ENCODE peak calls at places on chromosomes 6 and 20, in four cellular contexts. B is esophagus squamous epithelium, V is activated B cell treated with CpG ODN at 0.5 μM for 24 hours, Y is body of pancreas. Q is an unnamed sample.

GRCh38 chr6:13397359-13398080 is 69.2 kb upstream of the TBC1D7 start:
- DNase-seq in B (no peak), V (peak), Y (no peak), Q (no peak)

GRCh38 chr6:75563032-75563431 is 38.6 kb upstream of the SENP6 start:
- DNase-seq in B (no peak), V (no peak), Y (no peak), Q (no peak)

GRCh38 chr20:35181731-35182130 is 9.9 kb downstream of the PROCR start:
- DNase-seq in B (no peak), V (no peak), Y (no peak), Q (no peak)

GRCh38 chr6:126513198-126513597 is 173.3 kb downstream of the CENPW start:
- DNase-seq in B (no peak), V (no peak), Y (no peak), Q (no peak)

GRCh38 chr6:32622545-32623401 is 14.4 kb upstream of the HLA-DQA1 start:
- DNase-seq in B (no peak), V (peak), Y (no peak), Q (no peak)

GRCh38 chr20:1526896-1527295 is 30.6 kb downstream of the SIRPD start:
- DNase-seq in B (no peak), V (no peak), Y (no peak), Q (no peak)

GRCh38 chr6:167015302-167015701 is 16.1 kb downstream of the CEP43 start:
- DNase-seq in B (no peak), V (no peak), Y (no peak), Q (no peak)

GRCh38 chr6:132052096-132052495 is 100.9 kb upstream of the CCN2 start:
- DNase-seq in B (no peak), V (no peak), Y (no peak), Q (no peak)

GRCh38 chr20:25532015-25532751 is 53.1 kb downstream of the NINL start:
- DNase-seq in B (no peak), V (no peak), Y (no peak), Q (no peak)

GRCh38 chr6:10451828-10452509 is 37.1 kb upstream of the TFAP2A start:
- DNase-seq in B (no peak), V (no peak), Y (no peak), Q (no peak)

GRCh38 chr6:137246801-137247202 is 27.6 kb upstream of the IFNGR1 start:
- DNase-seq in B (no peak), V (no peak), Y (no peak), Q (no peak)

GRCh38 chr6:53244958-53245357 is 96.3 kb upstream of the GCM1 start:
- DNase-seq in B (no peak), V (peak), Y (no peak), Q (no peak)

GRCh38 chr6:37535701-37536461 is 36.2 kb upstream of the CCDC167 start:
- DNase-seq in B (no peak), V (peak), Y (no peak), Q (no peak)

GRCh38 chr20:60113024-60113724 is 155.0 kb downstream of the CDH26 start:
- DNase-seq in B (no peak), V (no peak), Y (no peak), Q (no peak)

GRCh38 chr6:112337209-112337638 is 9.9 kb upstream of the RFPL4B start:
- DNase-seq in B (no peak), V (no peak), Y (peak), Q (no peak)

GRCh38 chr6:39791311-39791710 is 865 bp upstream of the DAAM2 start:
- DNase-seq in B (no peak), V (no peak), Y (no peak), Q (no peak)

GRCh38 chr6:6736753-6737654 is 148.5 kb downstream of the LY86 start:
- DNase-seq in B (no peak), V (no peak), Y (no peak), Q (no peak)

GRCh38 chr20:62029296-62029695 is 36.4 kb downstream of the TAF4 start:
- DNase-seq in B (no peak), V (no peak), Y (no peak), Q (no peak)

GRCh38 chr6:170438402-170438753 is 114.7 kb downstream of the PSMB1 start:
- DNase-seq in B (no peak), V (no peak), Y (peak), Q (peak)

GRCh38 chr6:16635810-16636602 is 125.3 kb downstream of the ATXN1 start:
- DNase-seq in B (no peak), V (no peak), Y (no peak), Q (no peak)

GRCh38 chr6:10099086-10099499 is 315.8 kb downstream of the TFAP2A start:
- DNase-seq in B (no peak), V (no peak), Y (peak), Q (no peak)

GRCh38 chr6:85594197-85594930 is 706 bp upstream of the SNX14 start:
- DNase-seq in B (no peak), V (no peak), Y (no peak), Q (no peak)

GRCh38 chr20:13649548-13649947 is 10.8 kb upstream of the TASP1 start:
- DNase-seq in B (no peak), V (no peak), Y (no peak), Q (no peak)

GRCh38 chr6:43517503-43518357 is 841 bp downstream of the POLR1C start:
- DNase-seq in B (no peak), V (no peak), Y (no peak), Q (no peak)

GRCh38 chr6:75747371-75747984 is 1.6 kb upstream of the MYO6 start:
- DNase-seq in B (no peak), V (no peak), Y (no peak), Q (no peak)

GRCh38 chr6:17431581-17431980 is 38.2 kb downstream of the CAP2 start:
- DNase-seq in B (no peak), V (no peak), Y (no peak), Q (no peak)

GRCh38 chr6:41578714-41579610 is 32.8 kb downstream of the FOXP4 start:
- DNase-seq in B (no peak), V (no peak), Y (no peak), Q (no peak)

GRCh38 chr20:1415667-1416468 is 23.0 kb upstream of the FKBP1A start:
- DNase-seq in B (no peak), V (no peak), Y (no peak), Q (no peak)

GRCh38 chr6:136011475-136011874 is 160.0 kb downstream of the PDE7B start:
- DNase-seq in B (no peak), V (no peak), Y (no peak), Q (no peak)

GRCh38 chr20:50189681-50190250 is 864 bp upstream of the CEBPB start:
- DNase-seq in B (no peak), V (no peak), Y (peak), Q (no peak)

GRCh38 chr20:47042464-47042863 is 147.8 kb downstream of the EYA2 start:
- DNase-seq in B (no peak), V (no peak), Y (no peak), Q (no peak)

GRCh38 chr20:21511485-21511849 is 2.4 kb downstream of the NKX2-2 start:
- DNase-seq in B (no peak), V (no peak), Y (no peak), Q (no peak)

GRCh38 chr20:16064991-16065707 is 508.1 kb downstream of the KIF16B start:
- DNase-seq in B (no peak), V (no peak), Y (no peak), Q (no peak)

GRCh38 chr20:49990310-49990720 is 7.5 kb downstream of the SNAI1 start:
- DNase-seq in B (no peak), V (no peak), Y (no peak), Q (no peak)

GRCh38 chr6:169253745-169254238 is at the start of gene THBS2:
- DNase-seq in B (no peak), V (no peak), Y (no peak), Q (no peak)

GRCh38 chr20:17612287-17612974 is 42.6 kb downstream of the DSTN start:
- DNase-seq in B (no peak), V (no peak), Y (peak), Q (no peak)

GRCh38 chr6:31574106-31575061 is 981 bp upstream of the TNF start:
- DNase-seq in B (no peak), V (no peak), Y (no peak), Q (no peak)
- TF ChIP-seq CTCF in B (no peak), V (no peak), Y (no peak), Q (no peak)

GRCh38 chr20:29409833-29410804 is 1847.3 kb upstream of the DEFB115 start:
- DNase-seq in B (no peak), V (no peak), Y (no peak), Q (no peak)

GRCh38 chr20:29408034-29408695 is 1849.3 kb upstream of the DEFB115 start:
- DNase-seq in B (no peak), V (no peak), Y (no peak), Q (no peak)

GRCh38 chr20:29410805-29411457 is 1846.5 kb upstream of the DEFB115 start:
- DNase-seq in B (no peak), V (no peak), Y (no peak), Q (no peak)
- TF ChIP-seq CTCF in B (no peak), V (no peak), Y (no peak), Q (no peak)

GRCh38 chr6:165098165-165098564 is 211.2 kb downstream of the C6orf118 start:
- DNase-seq in B (no peak), V (no peak), Y (no peak), Q (no peak)
- TF ChIP-seq CTCF in B (no peak), V (no peak), Y (no peak), Q (peak)

GRCh38 chr20:30912006-30912660 is 345.3 kb upstream of the DEFB115 start:
- DNase-seq in B (no peak), V (no peak), Y (no peak), Q (no peak)
- TF ChIP-seq CTCF in B (no peak), V (no peak), Y (no peak), Q (no peak)

DNA sequence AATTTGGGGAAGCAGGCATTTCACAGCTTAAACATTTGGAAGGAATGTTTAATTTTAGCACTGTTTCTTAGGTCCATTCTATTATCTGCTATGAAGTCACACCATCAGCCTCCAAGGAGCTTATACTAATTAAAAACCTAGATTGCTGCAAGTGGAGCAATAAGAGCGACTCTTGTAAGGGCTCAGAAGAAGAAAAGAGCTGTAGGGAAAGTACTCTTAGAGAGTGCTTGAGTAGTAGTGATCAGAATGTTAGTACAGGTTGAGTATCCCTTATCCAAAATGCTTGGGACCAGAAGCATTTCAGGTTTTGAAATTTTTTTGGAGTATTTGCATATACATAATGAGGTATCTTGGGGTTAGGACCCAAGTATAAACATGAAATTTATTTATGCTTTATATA is 285.3 kb downstream of the UBE3D start:
- DNase-seq in B (no peak), V (no peak), Y (no peak), Q (no peak)
- TF ChIP-seq CTCF in B (no peak), V (no peak), Y (no peak), Q (no peak)

GRCh38 chr6:90860822-90861601 is 274.1 kb upstream of the MAP3K7 start:
- DNase-seq in B (no peak), V (no peak), Y (no peak), Q (no peak)
- TF ChIP-seq CTCF in B (no peak), V (no peak), Y (no peak), Q (peak)

DNA sequence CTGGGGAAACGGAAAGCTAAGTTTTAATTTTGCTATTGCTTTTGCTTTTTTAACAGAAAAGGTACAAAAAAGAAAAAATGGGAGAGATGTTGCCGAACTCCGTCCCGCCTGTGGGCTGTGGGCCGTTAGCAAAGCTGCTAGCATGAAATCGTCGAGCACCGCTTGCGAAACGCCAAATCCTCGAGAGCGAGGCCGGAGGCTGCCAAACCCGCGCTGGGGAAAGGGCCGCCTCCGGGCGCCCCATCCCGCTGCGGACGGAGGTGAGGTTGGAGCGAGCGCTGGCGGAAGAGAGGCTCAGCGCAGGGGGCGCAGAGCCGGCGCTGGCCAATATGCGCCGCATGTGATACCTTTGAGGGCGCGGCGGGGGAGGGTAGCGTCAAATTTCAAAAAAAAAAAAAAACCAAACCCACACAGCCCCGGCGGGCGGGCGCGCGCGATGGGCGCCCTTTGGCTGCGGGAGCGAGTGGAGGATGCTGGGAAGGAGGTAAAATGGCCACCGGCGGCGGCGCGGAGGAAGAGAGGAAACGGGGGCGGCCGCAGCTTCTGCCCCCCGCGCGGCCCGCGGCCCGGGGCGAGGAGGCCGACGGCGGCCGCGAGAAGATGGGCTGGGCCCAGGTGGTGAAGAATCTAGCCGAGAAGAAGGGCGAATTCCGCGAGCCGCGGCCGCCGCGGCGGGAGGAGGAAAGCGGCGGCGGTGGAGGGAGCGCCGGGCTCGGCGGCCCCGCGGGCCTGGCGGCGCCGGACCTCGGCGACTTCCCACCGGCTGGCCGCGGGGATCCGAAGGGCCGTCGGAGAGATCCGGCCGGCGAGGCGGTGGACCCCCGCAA is at the start of gene ZCCHC3:
- DNase-seq in B (peak), V (peak), Y (peak), Q (peak)
- TF ChIP-seq CTCF in B (no peak), V (no peak), Y (no peak), Q (peak)